ENCODE peak calls at places on chromosome X, in seven cellular contexts. One of them, this sample, is unnamed.

GRCh38 chrX:30918480-30918879 is 29.4 kb upstream of the TAB3 start:
- DNase-seq in PC-3: no peak
- DNase-seq in HFF-Myc: no peak
- DNase-seq in suprapubic skin: no peak
- DNase-seq in GM12878: no peak
- DNase-seq in fibroblast of the aortic adventitia: no peak
- DNase-seq in gastrocnemius medialis: no peak
- DNase-seq in this sample: no peak

GRCh38 chrX:3286196-3286920 is 60.1 kb downstream of the MXRA5 start:
- DNase-seq in PC-3: peak; percentile 63
- DNase-seq in HFF-Myc: peak; percentile 72
- DNase-seq in suprapubic skin: no peak
- DNase-seq in GM12878: no peak
- DNase-seq in fibroblast of the aortic adventitia: peak; percentile 79
- DNase-seq in gastrocnemius medialis: no peak
- DNase-seq in this sample: no peak

GRCh38 chrX:65697173-65697572 is 29.7 kb downstream of the MSN start:
- DNase-seq in PC-3: no peak
- DNase-seq in HFF-Myc: no peak
- DNase-seq in suprapubic skin: no peak
- DNase-seq in GM12878: no peak
- DNase-seq in fibroblast of the aortic adventitia: peak; percentile 66
- DNase-seq in gastrocnemius medialis: no peak
- DNase-seq in this sample: no peak

GRCh38 chrX:147626605-147627004 is 285.1 kb upstream of the FMR1 start:
- DNase-seq in PC-3: no peak
- DNase-seq in HFF-Myc: no peak
- DNase-seq in suprapubic skin: no peak
- DNase-seq in GM12878: no peak
- DNase-seq in fibroblast of the aortic adventitia: no peak
- DNase-seq in gastrocnemius medialis: no peak
- DNase-seq in this sample: no peak

GRCh38 chrX:110520053-110520452 is 161.4 kb downstream of the RTL9 start:
- DNase-seq in PC-3: no peak
- DNase-seq in HFF-Myc: no peak
- DNase-seq in suprapubic skin: no peak
- DNase-seq in GM12878: no peak
- DNase-seq in fibroblast of the aortic adventitia: no peak
- DNase-seq in gastrocnemius medialis: no peak
- DNase-seq in this sample: no peak

GRCh38 chrX:19283597-19284339 is 60.0 kb upstream of the PDHA1 start:
- DNase-seq in PC-3: no peak
- DNase-seq in HFF-Myc: no peak
- DNase-seq in suprapubic skin: no peak
- DNase-seq in GM12878: no peak
- DNase-seq in fibroblast of the aortic adventitia: no peak
- DNase-seq in gastrocnemius medialis: no peak
- DNase-seq in this sample: no peak

GRCh38 chrX:115598556-115598955 is 37.6 kb downstream of the PLS3 start:
- DNase-seq in PC-3: no peak
- DNase-seq in HFF-Myc: no peak
- DNase-seq in suprapubic skin: no peak
- DNase-seq in GM12878: no peak
- DNase-seq in fibroblast of the aortic adventitia: no peak
- DNase-seq in gastrocnemius medialis: no peak
- DNase-seq in this sample: no peak

GRCh38 chrX:17579021-17579420 is 158.3 kb upstream of the SCML1 start:
- DNase-seq in PC-3: no peak
- DNase-seq in HFF-Myc: no peak
- DNase-seq in suprapubic skin: no peak
- DNase-seq in GM12878: no peak
- DNase-seq in fibroblast of the aortic adventitia: peak; percentile 47
- DNase-seq in gastrocnemius medialis: no peak
- DNase-seq in this sample: no peak

GRCh38 chrX:65883556-65883955 is 156.3 kb downstream of the VSIG4 start:
- DNase-seq in PC-3: no peak
- DNase-seq in HFF-Myc: no peak
- DNase-seq in suprapubic skin: no peak
- DNase-seq in GM12878: no peak
- DNase-seq in fibroblast of the aortic adventitia: no peak
- DNase-seq in gastrocnemius medialis: no peak
- DNase-seq in this sample: no peak

GRCh38 chrX:54540289-54540688 is 10.3 kb downstream of the GNL3L start:
- DNase-seq in PC-3: no peak
- DNase-seq in HFF-Myc: no peak
- DNase-seq in suprapubic skin: no peak
- DNase-seq in GM12878: no peak
- DNase-seq in fibroblast of the aortic adventitia: peak; percentile 52
- DNase-seq in gastrocnemius medialis: no peak
- DNase-seq in this sample: no peak

DNA sequence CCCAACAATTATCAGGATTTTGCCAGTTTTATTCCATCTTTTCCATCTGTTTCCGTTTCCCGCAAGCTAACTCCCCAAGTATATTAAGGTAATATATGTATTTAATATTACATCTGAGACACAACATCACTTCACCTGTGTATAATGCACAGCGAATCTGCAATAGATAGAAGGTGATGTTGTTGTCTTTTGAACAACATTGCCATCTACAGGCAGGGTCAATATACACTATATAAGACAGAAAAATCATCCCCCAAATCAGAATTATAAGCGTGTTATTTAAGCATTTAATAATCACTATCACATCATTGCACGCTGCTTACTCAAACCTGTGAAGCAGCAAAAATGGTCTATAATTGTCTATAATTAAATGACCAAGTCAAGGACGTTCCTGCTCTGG is 1115.5 kb downstream of the NLGN4X start:
- DNase-seq in PC-3: peak; percentile 65
- DNase-seq in HFF-Myc: no peak
- DNase-seq in suprapubic skin: no peak
- DNase-seq in GM12878: no peak
- DNase-seq in fibroblast of the aortic adventitia: no peak
- DNase-seq in gastrocnemius medialis: no peak
- DNase-seq in this sample: no peak
- TF ChIP-seq CTCF in PC-3: peak; percentile 69
- TF ChIP-seq CTCF in HFF-Myc: no peak
- TF ChIP-seq CTCF in suprapubic skin: no peak
- TF ChIP-seq CTCF in GM12878: peak; percentile 4
- TF ChIP-seq CTCF in fibroblast of the aortic adventitia: no peak
- TF ChIP-seq CTCF in gastrocnemius medialis: no peak
- TF ChIP-seq CTCF in this sample: peak; percentile 12

GRCh38 chrX:10615931-10616780 is 4.2 kb downstream of the MID1 start:
- DNase-seq in PC-3: peak; percentile 69
- DNase-seq in HFF-Myc: no peak
- DNase-seq in suprapubic skin: no peak
- DNase-seq in GM12878: no peak
- DNase-seq in fibroblast of the aortic adventitia: peak; percentile 68
- DNase-seq in gastrocnemius medialis: peak; percentile 16
- DNase-seq in this sample: no peak
- H3K4me3 ChIP-seq in PC-3: peak overlapping the region; percentile 86
- H3K4me3 ChIP-seq in HFF-Myc: peak overlapping the region; percentile 69
- H3K4me3 ChIP-seq in suprapubic skin: no peak overlapping the region
- H3K4me3 ChIP-seq in GM12878: no peak overlapping the region
- H3K4me3 ChIP-seq in fibroblast of the aortic adventitia: peak overlapping the region; percentile 23
- H3K4me3 ChIP-seq in gastrocnemius medialis: no peak overlapping the region
- H3K4me3 ChIP-seq in this sample: no peak overlapping the region

DNA sequence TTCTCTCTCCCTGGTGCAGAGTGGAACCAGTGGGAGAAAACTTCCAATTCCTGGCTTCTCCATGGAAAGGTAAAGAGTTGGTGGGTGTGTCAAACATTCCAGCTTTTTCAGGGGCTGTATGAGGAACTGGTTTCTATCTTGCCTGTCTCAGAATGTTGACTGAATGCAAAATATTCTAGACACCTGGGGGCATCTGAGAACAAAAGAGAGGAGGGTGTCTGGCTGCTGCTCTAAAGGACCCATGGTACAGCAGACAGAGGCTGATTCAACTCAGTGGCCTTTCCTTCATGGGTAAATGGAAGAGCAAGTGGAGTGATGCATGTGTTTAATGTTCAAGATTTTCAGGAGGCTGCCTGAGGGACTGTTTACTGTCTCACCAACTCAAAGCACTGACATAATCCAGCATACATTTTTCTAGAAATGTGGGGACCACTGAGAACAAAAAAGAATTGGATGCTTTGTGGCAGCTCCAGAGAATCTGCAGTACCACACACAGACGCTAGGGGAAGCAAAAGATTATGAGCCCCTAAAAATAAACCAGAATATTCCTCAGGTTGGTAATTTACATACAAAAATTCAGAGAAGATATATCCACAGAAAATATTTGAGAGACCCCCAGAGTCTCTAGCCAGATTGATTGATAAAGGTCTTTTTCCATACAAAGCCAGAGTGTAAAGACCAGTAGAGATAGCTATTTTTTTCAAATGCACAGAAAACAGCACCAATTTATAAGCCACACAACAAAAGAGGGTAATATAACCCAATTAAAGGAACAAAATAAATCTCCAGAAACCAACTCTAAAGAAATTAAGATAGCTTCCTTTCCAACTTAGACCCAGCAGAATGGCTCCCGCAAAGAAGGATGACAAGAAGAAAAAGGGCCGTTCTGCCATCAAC is 48.0 kb upstream of the STARD8 start:
- DNase-seq in PC-3: peak; percentile 20
- DNase-seq in HFF-Myc: no peak
- DNase-seq in suprapubic skin: no peak
- DNase-seq in GM12878: no peak
- DNase-seq in fibroblast of the aortic adventitia: peak; percentile 21
- DNase-seq in gastrocnemius medialis: no peak
- DNase-seq in this sample: no peak
- TF ChIP-seq CTCF in PC-3: peak; percentile 69
- TF ChIP-seq CTCF in HFF-Myc: peak; percentile 58
- TF ChIP-seq CTCF in suprapubic skin: peak; percentile 29
- TF ChIP-seq CTCF in GM12878: peak; percentile 59
- TF ChIP-seq CTCF in fibroblast of the aortic adventitia: peak; percentile 85
- TF ChIP-seq CTCF in gastrocnemius medialis: peak; percentile 56
- TF ChIP-seq CTCF in this sample: peak; percentile 54

GRCh38 chrX:78957049-78957767 is 12.0 kb downstream of the P2RY10 start:
- DNase-seq in PC-3: no peak
- DNase-seq in HFF-Myc: no peak
- DNase-seq in suprapubic skin: no peak
- DNase-seq in GM12878: no peak
- DNase-seq in fibroblast of the aortic adventitia: no peak
- DNase-seq in gastrocnemius medialis: no peak
- DNase-seq in this sample: no peak
- H3K4me3 ChIP-seq in PC-3: no peak overlapping the region
- H3K4me3 ChIP-seq in HFF-Myc: no peak overlapping the region
- H3K4me3 ChIP-seq in suprapubic skin: no peak overlapping the region
- H3K4me3 ChIP-seq in GM12878: peak overlapping the region; percentile 49
- H3K4me3 ChIP-seq in fibroblast of the aortic adventitia: no peak overlapping the region
- H3K4me3 ChIP-seq in gastrocnemius medialis: no peak overlapping the region
- H3K4me3 ChIP-seq in this sample: no peak overlapping the region

This sample was measured in GM06990.